ENCODE peak calls at places on chromosomes 11 and 22, in four cellular contexts. G is RWPE1, O is foreskin fibroblast, R is hippocampal formation. W is an unnamed sample.

GRCh38 chr11:130102457-130103249 is 33.0 kb downstream of the APLP2 start:
- DNase-seq in G (no peak), O (peak; percentile 43), R (no peak), W (no peak)

GRCh38 chr11:2518112-2518982 is 73.5 kb downstream of the KCNQ1 start:
- DNase-seq in G (no peak), O (no peak), R (no peak), W (no peak)

GRCh38 chr22:43777204-43777671 is 34.9 kb downstream of the EFCAB6 start:
- DNase-seq in G (peak; percentile 36), O (peak; percentile 43), R (no peak), W (peak; percentile 67)

GRCh38 chr11:1674194-1674878 is 22.7 kb upstream of the KRTAP5-6 start:
- DNase-seq in G (no peak), O (no peak), R (no peak), W (no peak)

GRCh38 chr11:104956528-104956927 is 11.8 kb downstream of the CASP4 start:
- DNase-seq in G (peak; percentile 31), O (no peak), R (no peak), W (no peak)

GRCh38 chr22:49587421-49587820 is 240.3 kb downstream of the BRD1 start:
- DNase-seq in G (no peak), O (no peak), R (no peak), W (no peak)

GRCh38 chr11:85800595-85801342 is 10.2 kb downstream of the SYTL2 start:
- DNase-seq in G (no peak), O (no peak), R (no peak), W (no peak)

GRCh38 chr22:39243443-39244072 is 1.2 kb downstream of the PDGFB start:
- DNase-seq in G (peak; percentile 33), O (no peak), R (no peak), W (no peak)

GRCh38 chr11:17734986-17735822 is 623 bp downstream of the KCNC1 start:
- DNase-seq in G (peak; percentile 68), O (peak; percentile 69), R (peak; percentile 19), W (peak; percentile 84)

GRCh38 chr11:31974737-31975136 is 116.1 kb upstream of the RCN1 start:
- DNase-seq in G (peak; percentile 81), O (peak; percentile 80), R (no peak), W (peak; percentile 69)

GRCh38 chr11:126339866-126340434 is 15.5 kb upstream of the ST3GAL4 start:
- DNase-seq in G (no peak), O (peak; percentile 37), R (no peak), W (no peak)

GRCh38 chr11:72899238-72899637 is 85.0 kb downstream of the ATG16L2 start:
- DNase-seq in G (no peak), O (peak; percentile 4), R (no peak), W (no peak)

GRCh38 chr11:1888811-1889526 is 2.7 kb downstream of the PRR33 start:
- DNase-seq in G (no peak), O (no peak), R (no peak), W (no peak)

GRCh38 chr11:115269193-115269592 is 235.0 kb downstream of the CADM1 start:
- DNase-seq in G (no peak), O (no peak), R (no peak), W (no peak)

GRCh38 chr11:38416141-38416540 is 1818.1 kb upstream of the RAG2 start:
- DNase-seq in G (no peak), O (no peak), R (no peak), W (no peak)

GRCh38 chr11:4862447-4863236 is 13.6 kb upstream of the OR51S1 start:
- DNase-seq in G (no peak), O (no peak), R (no peak), W (no peak)

GRCh38 chr11:57536947-57537654 is at the start of gene SMTNL1:
- DNase-seq in G (no peak), O (no peak), R (no peak), W (no peak)

GRCh38 chr11:34978236-34979191 is 62.1 kb downstream of the PDHX start:
- DNase-seq in G (no peak), O (no peak), R (no peak), W (no peak)

GRCh38 chr22:25779890-25780289 is 37.9 kb downstream of the MYO18B start:
- DNase-seq in G (no peak), O (no peak), R (no peak), W (no peak)

GRCh38 chr11:1194231-1194976 is 28.5 kb upstream of the MUC5B start:
- DNase-seq in G (no peak), O (no peak), R (no peak), W (no peak)

GRCh38 chr11:34233215-34233614 is 124.6 kb downstream of the ABTB2 start:
- DNase-seq in G (no peak), O (no peak), R (no peak), W (no peak)

GRCh38 chr11:79864882-79865281 is 424.1 kb upstream of the TENM4 start:
- DNase-seq in G (no peak), O (no peak), R (no peak), W (no peak)